ENCODE peak calls at places on chromosomes 4 and X, in four cellular contexts. S is lower lobe of right lung; D is stimulated activated naive B cell treated with anti-CD40 and anti-IgM and Interleukin-4, amounts not matched to agents 10 μg/mL and 1 μg/mL and 100 μg/mL, for 72 hours; K is choroid plexus epithelial cell. N is an unnamed sample.

GRCh38 chrX:139113682-139114081 is 402.2 kb upstream of the FGF13 start:
- DNase-seq in S (no peak), K (no peak), D (no peak), N (no peak)

GRCh38 chrX:8668797-8669196 is 63.1 kb downstream of the ANOS1 start:
- DNase-seq in K (no peak), S (peak), D (no peak), N (no peak)

GRCh38 chrX:7927259-7928167 is at the start of gene PNPLA4:
- DNase-seq in D (peak), K (peak), S (peak), N (peak)

GRCh38 chr4:185708348-185708747 is 103.6 kb downstream of the SORBS2 start:
- DNase-seq in D (no peak), S (no peak), K (peak), N (no peak)

GRCh38 chr4:5399790-5400421 is 308.5 kb downstream of the EVC2 start:
- DNase-seq in K (peak), D (no peak), S (no peak), N (peak)

GRCh38 chr4:145951931-145952330 is 13.3 kb upstream of the ZNF827 start:
- DNase-seq in S (no peak), K (no peak), D (no peak), N (no peak)

GRCh38 chr4:168863719-168864632 is 146.1 kb downstream of the CBR4 start:
- DNase-seq in K (no peak), D (no peak), S (no peak), N (no peak)

GRCh38 chr4:54475546-54475945 is 182.2 kb upstream of the KIT start:
- DNase-seq in D (no peak), K (no peak), S (no peak), N (no peak)

GRCh38 chr4:144562019-144562740 is 83.8 kb upstream of the HHIP start:
- DNase-seq in S (peak), D (no peak), K (no peak), N (peak)

GRCh38 chrX:45851434-45851991 is 650.8 kb upstream of the DIPK2B start:
- DNase-seq in S (peak), D (no peak), K (peak), N (peak)

GRCh38 chr4:26570596-26570995 is 13.3 kb upstream of the TBC1D19 start:
- DNase-seq in D (no peak), S (no peak), K (no peak), N (no peak)

GRCh38 chr4:102338405-102338804 is 6.9 kb downstream of the SLC39A8 start:
- DNase-seq in K (peak), S (no peak), D (no peak), N (no peak)

GRCh38 chr4:78561677-78562076 is 10.1 kb downstream of the ANXA3 start:
- DNase-seq in S (no peak), D (no peak), K (peak), N (no peak)

GRCh38 chr4:23171971-23172370 is 479.2 kb downstream of the GBA3 start:
- DNase-seq in S (no peak), K (no peak), D (no peak), N (no peak)

GRCh38 chrX:21225643-21226042 is 148.6 kb upstream of the CNKSR2 start:
- DNase-seq in D (no peak), K (no peak), S (no peak), N (no peak)